ENCODE peak calls at places on chromosomes 13 and 19, in four cellular contexts. W is GM12878, G is K562, O is HepG2. L is an unnamed sample.

GRCh38 chr13:82963466-82963865 is 918.8 kb downstream of the SLITRK1 start:
- DNase-seq in G (no peak), W (no peak), O (no peak), L (no peak)

GRCh38 chr13:98173431-98173921 is 3.6 kb downstream of the RNF113B start:
- DNase-seq in O (peak), W (no peak), G (no peak), L (no peak)

GRCh38 chr13:112697756-112698655 is 8.2 kb downstream of the ATP11A start:
- DNase-seq in G (no peak), O (peak), W (no peak), L (peak)

GRCh38 chr13:106917024-106917491 is 349.1 kb upstream of the ARGLU1 start:
- DNase-seq in W (no peak), G (no peak), O (no peak), L (peak)

GRCh38 chr19:9498183-9498902 is at the start of gene ZNF560:
- DNase-seq in W (no peak), G (peak), O (no peak), L (peak)

GRCh38 chr19:13102666-13103584 is at the start of gene LYL1:
- DNase-seq in G (peak), W (no peak), O (peak), L (peak)

GRCh38 chr19:919157-920050 is 2.3 kb downstream of the KISS1R start:
- DNase-seq in G (no peak), W (no peak), O (no peak), L (peak)

GRCh38 chr13:110000534-110001345 is 214.4 kb upstream of the IRS2 start:
- DNase-seq in W (no peak), O (no peak), G (no peak), L (no peak)

GRCh38 chr13:49021953-49022352 is 46.2 kb downstream of the FNDC3A start:
- DNase-seq in O (no peak), G (no peak), W (no peak), L (no peak)

GRCh38 chr13:91134773-91135124 is 212.7 kb upstream of the MIR17HG start:
- DNase-seq in O (no peak), G (no peak), W (no peak), L (no peak)

GRCh38 chr13:30846844-30847243 is 59.2 kb upstream of the MEDAG start:
- DNase-seq in O (peak), W (no peak), G (no peak), L (no peak)

GRCh38 chr19:45645631-45646344 is 6.6 kb upstream of the EML2 start:
- DNase-seq in G (peak), O (peak), W (peak), L (peak)

GRCh38 chr19:1261863-1262686 is 7.1 kb upstream of the CIRBP start:
- DNase-seq in W (no peak), O (peak), G (no peak), L (no peak)

GRCh38 chr19:47094557-47095517 is 18.7 kb downstream of the ZC3H4 start:
- DNase-seq in O (peak), W (no peak), G (no peak), L (no peak)

GRCh38 chr19:54331626-54332025 is 7.3 kb downstream of the LILRA4 start:
- DNase-seq in O (no peak), W (no peak), G (no peak), L (no peak)

GRCh38 chr19:38209671-38210457 is 14.2 kb downstream of the DPF1 start:
- DNase-seq in W (no peak), O (no peak), G (no peak), L (peak)

GRCh38 chr13:28145049-28145448 is 6.7 kb downstream of the PAN3 start:
- DNase-seq in W (no peak), G (no peak), O (peak), L (no peak)

GRCh38 chr13:43815204-43815603 is 28.4 kb upstream of the ENOX1 start:
- DNase-seq in W (no peak), G (no peak), O (no peak), L (no peak)

GRCh38 chr13:49225358-49226042 is 5.4 kb downstream of the MLNR start:
- DNase-seq in O (peak), W (no peak), G (no peak), L (no peak)

GRCh38 chr13:37621811-37622361 is 23.3 kb upstream of the POSTN start:
- DNase-seq in O (no peak), W (no peak), G (no peak), L (no peak)

GRCh38 chr13:113585828-113586355 is 1.3 kb downstream of the TFDP1 start:
- DNase-seq in O (no peak), W (no peak), G (peak), L (no peak)

GRCh38 chr19:27971071-27971470 is 1241.9 kb downstream of the UQCRFS1 start:
- DNase-seq in G (no peak), O (no peak), W (no peak), L (peak)

GRCh38 chr13:114089341-114089740 is 43.1 kb downstream of the RASA3 start:
- DNase-seq in W (no peak), G (no peak), O (no peak), L (peak)

GRCh38 chr13:23946900-23947299 is 49.6 kb upstream of the C1QTNF9B start:
- DNase-seq in W (no peak), G (no peak), O (no peak), L (no peak)

GRCh38 chr19:36436531-36436930 is 18.1 kb upstream of the ZFP82 start:
- DNase-seq in W (no peak), O (no peak), G (no peak), L (no peak)

GRCh38 chr13:53001871-53002270 is 26.7 kb upstream of the OLFM4 start:
- DNase-seq in O (no peak), G (no peak), W (no peak), L (no peak)

GRCh38 chr19:15038304-15038703 is 11.0 kb upstream of the CASP14 start:
- DNase-seq in W (no peak), O (no peak), G (no peak), L (no peak)

GRCh38 chr19:45404557-45405434 is at the start of gene PPP1R13L:
- DNase-seq in G (peak), W (peak), O (peak), L (peak)

GRCh38 chr13:36297259-36297599 is 385 bp downstream of the CCDC169 start:
- DNase-seq in O (no peak), W (no peak), G (no peak), L (no peak)

GRCh38 chr13:36298535-36299068 is 988 bp upstream of the CCDC169 start:
- DNase-seq in G (peak), O (no peak), W (no peak), L (peak)

GRCh38 chr13:36294061-36294460 is 3.6 kb downstream of the CCDC169 start:
- DNase-seq in G (no peak), O (no peak), W (no peak), L (no peak)

GRCh38 chr13:36293497-36293896 is 4.1 kb downstream of the CCDC169 start:
- DNase-seq in W (no peak), G (no peak), O (no peak), L (no peak)

GRCh38 chr13:36297600-36298338 is at the start of gene CCDC169:
- DNase-seq in W (no peak), G (peak), O (peak), L (peak)
- TF ChIP-seq TCF7 in W (no peak), G (no peak), O (no peak), L (no peak)

GRCh38 chr13:51687928-51688714 is 103.9 kb downstream of the WDFY2 start:
- DNase-seq in O (peak), W (no peak), G (no peak), L (no peak)

GRCh38 chr13:51684076-51684475 is 99.8 kb downstream of the WDFY2 start:
- DNase-seq in G (no peak), W (no peak), O (no peak), L (no peak)

GRCh38 chr13:51688937-51689336 is 104.7 kb downstream of the WDFY2 start:
- DNase-seq in W (no peak), O (no peak), G (no peak), L (no peak)

GRCh38 chr13:51689597-51689996 is 105.3 kb downstream of the WDFY2 start:
- DNase-seq in W (no peak), O (peak), G (peak), L (no peak)
- TF ChIP-seq TCF7 in W (no peak), O (peak), G (no peak), L (no peak)

GRCh38 chr13:40082644-40083043 is 427.2 kb downstream of the COG6 start:
- DNase-seq in W (no peak), G (no peak), O (peak), L (no peak)
- TF ChIP-seq TCF7 in W (no peak), G (no peak), O (no peak), L (no peak)

GRCh38 chr19:4375620-4376228 is 24.6 kb downstream of the SH3GL1 start:
- DNase-seq in O (peak), G (peak), W (peak), L (peak)

GRCh38 chr19:4375164-4375619 is 25.2 kb downstream of the SH3GL1 start:
- DNase-seq in G (peak), O (peak), W (no peak), L (peak)

GRCh38 chr19:4378886-4379285 is 21.5 kb downstream of the SH3GL1 start:
- DNase-seq in O (no peak), G (no peak), W (no peak), L (no peak)

GRCh38 chr19:4376245-4376990 is 23.9 kb downstream of the SH3GL1 start:
- DNase-seq in W (no peak), G (peak), O (no peak), L (no peak)

GRCh38 chr19:4376991-4377781 is 23.2 kb downstream of the SH3GL1 start:
- DNase-seq in W (no peak), O (no peak), G (no peak), L (no peak)
- TF ChIP-seq TCF7 in W (no peak), O (no peak), G (no peak), L (no peak)

GRCh38 chr13:66974174-66974573 is 256.0 kb downstream of the PCDH9 start:
- DNase-seq in W (no peak), O (no peak), G (no peak), L (no peak)

GRCh38 chr13:66972659-66973058 is 257.5 kb downstream of the PCDH9 start:
- DNase-seq in G (no peak), W (no peak), O (no peak), L (no peak)

GRCh38 chr13:66974889-66975288 is 255.2 kb downstream of the PCDH9 start:
- DNase-seq in O (no peak), G (no peak), W (no peak), L (no peak)

GRCh38 chr13:66981912-66982311 is 248.2 kb downstream of the PCDH9 start:
- DNase-seq in G (no peak), O (no peak), W (no peak), L (no peak)

DNA sequence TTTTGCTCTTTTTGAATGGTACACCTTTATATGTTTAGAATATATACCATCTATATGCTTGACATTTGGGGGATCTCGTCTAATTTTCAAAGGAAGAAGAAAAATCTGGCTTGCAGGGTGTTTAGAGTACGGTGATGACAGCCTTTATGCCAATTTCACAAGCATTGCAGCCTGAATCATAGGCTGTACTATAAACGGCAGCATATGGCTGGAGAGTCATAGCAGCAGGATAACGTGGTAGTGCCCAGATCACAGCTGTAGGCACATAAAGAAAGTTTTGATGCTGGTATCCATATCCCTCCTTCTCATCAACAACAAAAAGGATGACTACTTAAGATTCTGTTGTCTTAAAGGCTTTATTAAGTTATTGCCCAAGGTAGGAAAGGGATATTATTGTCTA is 253.0 kb downstream of the PCDH9 start:
- DNase-seq in W (no peak), O (no peak), G (no peak), L (no peak)
- TF ChIP-seq TCF7 in W (no peak), O (no peak), G (no peak), L (no peak)

GRCh38 chr13:105037064-105037463 is 1498.4 kb downstream of the EFNB2 start:
- DNase-seq in O (no peak), G (no peak), W (no peak), L (no peak)
- TF ChIP-seq TCF7 in O (no peak), G (no peak), W (no peak), L (no peak)

DNA sequence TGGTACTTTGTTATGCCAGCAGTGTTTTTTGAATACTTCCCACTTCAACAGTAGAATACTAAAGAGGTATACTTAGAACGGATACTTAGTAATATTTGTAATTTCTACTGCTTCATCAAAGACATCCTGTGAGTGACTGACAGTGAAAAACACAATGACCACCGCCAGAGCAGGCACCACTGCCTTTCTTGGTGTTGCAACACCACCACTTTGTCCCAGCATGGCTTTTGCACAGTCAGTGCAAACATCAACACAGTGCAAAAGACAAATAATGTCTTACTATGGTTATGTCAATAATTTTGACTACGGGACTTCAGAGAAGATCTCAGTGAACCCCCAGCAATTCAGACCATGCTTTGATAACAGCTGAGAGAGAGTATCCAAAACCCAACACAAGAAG is 220.5 kb downstream of the RBM26 start:
- DNase-seq in O (peak), W (no peak), G (no peak), L (no peak)
- TF ChIP-seq TCF7 in O (peak), W (peak), G (no peak), L (no peak)

GRCh38 chr19:35303357-35303915 is 11.5 kb downstream of the MAG start:
- DNase-seq in G (no peak), W (no peak), O (no peak), L (no peak)

GRCh38 chr19:35300340-35300649 is 8.3 kb downstream of the MAG start:
- DNase-seq in W (no peak), O (no peak), G (peak), L (no peak)

GRCh38 chr19:35302446-35302845 is 10.5 kb downstream of the MAG start:
- DNase-seq in G (no peak), W (no peak), O (no peak), L (no peak)

GRCh38 chr19:35304036-35304435 is 12.1 kb downstream of the MAG start:
- DNase-seq in W (no peak), O (no peak), G (no peak), L (no peak)

GRCh38 chr19:35301961-35302360 is 10.0 kb downstream of the MAG start:
- DNase-seq in O (no peak), W (no peak), G (no peak), L (no peak)
- TF ChIP-seq TCF7 in O (no peak), W (no peak), G (no peak), L (no peak)

GRCh38 chr19:58009666-58010301 is 7.2 kb upstream of the ZNF606 start:
- DNase-seq in W (no peak), O (no peak), G (peak), L (peak)
- TF ChIP-seq TCF7 in W (no peak), O (no peak), G (no peak), L (no peak)

DNA sequence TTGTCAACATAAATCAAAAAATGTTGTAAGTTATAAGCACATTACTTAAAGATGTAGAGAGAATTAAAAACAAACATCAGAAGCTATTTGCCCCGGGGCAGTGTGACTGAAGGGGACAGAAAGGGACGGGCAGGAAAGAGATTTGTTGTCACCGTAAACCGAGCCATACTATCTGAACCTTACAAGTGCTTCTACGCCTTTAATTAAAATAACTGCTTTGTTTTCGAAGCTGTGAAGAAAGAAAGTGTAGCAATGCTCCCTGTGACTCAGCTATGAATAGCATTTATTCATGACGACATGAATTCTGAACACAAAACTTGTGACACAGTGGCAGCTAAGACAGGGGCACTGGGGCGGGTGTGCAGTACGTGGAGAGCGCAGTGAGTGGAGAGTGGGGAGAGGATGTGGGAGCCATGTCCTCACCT is 30.0 kb downstream of the ZNF787 start:
- DNase-seq in G (no peak), W (no peak), O (no peak), L (no peak)
- TF ChIP-seq TCF7 in G (no peak), W (no peak), O (no peak), L (no peak)